ENCODE peak calls at places on chromosomes 12 and 14, in ten cellular contexts. W, P, R, M, Z, I, N, E, B and F are unnamed samples.

GRCh38 chr12:31647106-31647505 is 12.4 kb upstream of the ETFBKMT start:
- DNase-seq in W (peak), P (no peak), R (no peak), M (no peak), Z (no peak), I (peak), N (no peak), E (no peak), B (no peak), F (peak)

GRCh38 chr14:51319181-51319597 is 79.1 kb downstream of the TMX1 start:
- DNase-seq in W (no peak), P (no peak), R (no peak), M (peak), Z (no peak), I (no peak), N (no peak), E (no peak), B (no peak), F (no peak)

GRCh38 chr14:98959958-98960616 is 311.9 kb downstream of the BCL11B start:
- DNase-seq in W (no peak), P (no peak), R (no peak), M (no peak), Z (no peak), I (no peak), N (no peak), E (no peak), B (no peak), F (no peak)

GRCh38 chr12:49647827-49648721 is 24.7 kb downstream of the PRPF40B start:
- DNase-seq in W (no peak), P (no peak), R (no peak), M (no peak), Z (peak), I (no peak), N (no peak), E (no peak), B (no peak), F (no peak)

GRCh38 chr14:85195872-85196477 is 334.0 kb upstream of the FLRT2 start:
- DNase-seq in W (no peak), P (peak), R (peak), M (no peak), Z (peak), I (peak), N (no peak), E (no peak), B (peak), F (no peak)

GRCh38 chr12:42468341-42468821 is 121.2 kb downstream of the PRICKLE1 start:
- DNase-seq in W (no peak), P (no peak), R (peak), M (peak), Z (no peak), I (no peak), N (peak), E (no peak), B (no peak), F (no peak)

GRCh38 chr12:5000204-5000603 is 43.5 kb upstream of the KCNA5 start:
- DNase-seq in W (no peak), P (no peak), R (no peak), M (no peak), Z (no peak), I (no peak), N (no peak), E (no peak), B (no peak), F (no peak)

GRCh38 chr14:96776791-96777190 is 20.4 kb upstream of the VRK1 start:
- DNase-seq in W (no peak), P (no peak), R (no peak), M (no peak), Z (no peak), I (no peak), N (no peak), E (no peak), B (no peak), F (no peak)

GRCh38 chr14:105528197-105528858 is 1.9 kb downstream of the TMEM121 start:
- DNase-seq in W (peak), P (peak), R (peak), M (peak), Z (peak), I (peak), N (peak), E (peak), B (peak), F (peak)

GRCh38 chr14:36442824-36443241 is 77.2 kb downstream of the NKX2-1 start:
- DNase-seq in W (no peak), P (no peak), R (no peak), M (no peak), Z (no peak), I (no peak), N (no peak), E (no peak), B (no peak), F (no peak)
- H3K27ac ChIP-seq in W (no peak), P (no peak), R (no peak), M (no peak), Z (no peak), I (no peak), N (no peak), E (no peak), B (no peak), F (no peak)

GRCh38 chr14:102508774-102509743 is 517 bp downstream of the ANKRD9 start:
- DNase-seq in W (peak), P (peak), R (peak), M (no peak), Z (peak), I (peak), N (peak), E (peak), B (no peak), F (no peak)

GRCh38 chr14:102506599-102506871 is 3.0 kb downstream of the ANKRD9 start:
- DNase-seq in W (no peak), P (no peak), R (no peak), M (no peak), Z (no peak), I (no peak), N (no peak), E (no peak), B (no peak), F (no peak)

GRCh38 chr14:102507026-102507860 is 2.3 kb downstream of the ANKRD9 start:
- DNase-seq in W (no peak), P (no peak), R (peak), M (no peak), Z (no peak), I (no peak), N (no peak), E (no peak), B (no peak), F (peak)

GRCh38 chr14:102508410-102508773 is 1.2 kb downstream of the ANKRD9 start:
- DNase-seq in W (peak), P (peak), R (no peak), M (no peak), Z (no peak), I (no peak), N (peak), E (peak), B (no peak), F (no peak)

GRCh38 chr14:102507891-102508312 is 1.7 kb downstream of the ANKRD9 start:
- DNase-seq in W (no peak), P (no peak), R (no peak), M (no peak), Z (no peak), I (no peak), N (no peak), E (no peak), B (no peak), F (peak)
- TF ChIP-seq CTCF in W (no peak), P (no peak), R (no peak), M (peak), Z (no peak), I (no peak), N (no peak), E (no peak), B (peak), F (peak)

DNA sequence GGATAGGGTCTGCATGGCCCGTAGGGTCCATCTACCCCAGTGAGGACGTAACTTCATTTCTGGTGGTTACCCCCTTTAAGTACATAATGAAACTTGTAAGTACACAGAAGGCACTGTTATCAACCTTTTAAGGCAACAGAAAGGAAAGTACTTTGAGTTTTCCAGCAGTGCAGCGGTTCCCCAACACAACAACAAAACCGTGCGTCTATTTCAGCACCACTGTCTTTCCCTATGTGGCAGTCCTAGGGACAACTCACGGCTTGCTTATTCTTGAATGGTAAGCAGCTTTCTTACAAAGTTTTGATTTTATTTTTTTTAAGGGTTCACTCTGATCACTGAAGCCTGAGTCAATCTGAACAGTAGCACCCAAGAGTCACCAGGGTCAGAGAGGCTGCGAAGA is 46.3 kb downstream of the FOXN3 start:
- DNase-seq in W (no peak), P (no peak), R (no peak), M (no peak), Z (no peak), I (no peak), N (no peak), E (no peak), B (no peak), F (no peak)
- H3K27ac ChIP-seq in W (peak), P (peak), R (no peak), M (no peak), Z (no peak), I (no peak), N (no peak), E (no peak), B (no peak), F (no peak)

DNA sequence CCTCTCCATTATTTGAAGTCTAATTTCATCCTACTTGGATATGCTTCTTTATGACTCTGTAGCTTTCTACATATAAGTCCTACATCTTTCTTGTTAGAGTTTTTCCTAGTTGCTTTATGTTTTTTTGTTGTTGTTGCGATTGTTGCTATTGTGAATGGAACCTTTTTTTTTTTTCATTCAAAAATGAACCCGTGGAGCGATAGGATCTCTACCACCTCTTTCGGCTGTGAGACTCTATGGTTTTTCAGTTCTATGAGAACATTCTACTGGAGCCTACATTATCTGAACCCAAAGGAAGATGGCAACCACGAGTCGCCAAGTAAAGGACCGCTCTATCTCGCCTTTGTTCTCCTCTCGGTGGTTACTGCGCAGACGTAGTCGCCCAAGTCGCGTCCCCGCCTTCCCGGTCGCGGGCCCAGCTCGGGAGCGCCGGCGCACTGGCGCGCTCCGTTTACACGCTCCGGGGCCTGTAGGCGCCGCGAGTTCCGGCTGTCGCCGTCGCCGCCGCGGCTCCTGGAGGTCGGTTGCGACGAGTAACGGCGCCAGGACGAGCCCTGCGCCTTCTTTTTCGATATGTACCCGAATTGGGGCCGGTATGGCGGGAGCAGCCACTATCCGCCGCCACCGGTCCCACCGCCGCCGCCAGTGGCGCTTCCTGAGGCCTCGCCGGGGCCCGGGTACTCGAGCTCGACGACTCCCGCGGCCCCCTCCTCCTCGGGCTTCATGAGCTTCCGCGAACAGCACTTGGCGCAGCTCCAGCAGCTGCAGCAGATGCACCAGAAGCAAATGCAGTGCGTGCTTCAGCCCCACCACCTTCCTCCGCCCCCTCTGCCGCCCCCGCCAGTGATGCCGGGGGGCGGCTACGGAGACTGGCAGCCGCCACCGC is at the start of gene YLPM1:
- DNase-seq in W (peak), P (peak), R (peak), M (peak), Z (peak), I (peak), N (peak), E (peak), B (peak), F (peak)
- TF ChIP-seq CTCF in W (peak), P (peak), R (peak), M (peak), Z (peak), I (peak), N (peak), E (peak), B (peak), F (peak)